ENCODE peak calls at places on chromosome 1, in five cellular contexts. C, P, W, D and F are unnamed samples.

GRCh38 chr1:20494609-20495311 is 8.8 kb upstream of the CAMK2N1 start:
- DNase-seq in C (no peak), P (no peak), W (peak; percentile 80), D (no peak), F (no peak)

GRCh38 chr1:178774263-178774662 is 49.2 kb downstream of the RALGPS2 start:
- DNase-seq in C (no peak), P (no peak), W (peak; percentile 61), D (peak; percentile 10), F (no peak)

GRCh38 chr1:85339089-85339488 is 62.7 kb upstream of the BCL10 start:
- DNase-seq in C (no peak), P (no peak), W (peak; percentile 71), D (no peak), F (no peak)

GRCh38 chr1:108955881-108956280 is 7.4 kb downstream of the CLCC1 start:
- DNase-seq in C (no peak), P (no peak), W (no peak), D (no peak), F (no peak)

GRCh38 chr1:172826096-172826741 is 167.3 kb downstream of the FASLG start:
- DNase-seq in C (no peak), P (peak; percentile 23), W (peak; percentile 92), D (no peak), F (no peak)

GRCh38 chr1:203627819-203628184 is 1.2 kb downstream of the ATP2B4 start:
- DNase-seq in C (no peak), P (no peak), W (peak; percentile 47), D (no peak), F (peak; percentile 19)

GRCh38 chr1:54640863-54641836 is at the start of gene MROH7:
- DNase-seq in C (peak; percentile 68), P (no peak), W (no peak), D (no peak), F (no peak)

GRCh38 chr1:143735764-143736461 is 235.9 kb downstream of the FAM72C start:
- DNase-seq in C (no peak), P (no peak), W (no peak), D (no peak), F (no peak)

GRCh38 chr1:54721719-54722118 is 6.1 kb downstream of the TTC4 start:
- DNase-seq in C (no peak), P (no peak), W (no peak), D (no peak), F (no peak)

GRCh38 chr1:71081697-71082080 is 854 bp upstream of the ZRANB2 start:
- DNase-seq in C (peak; percentile 80), P (peak; percentile 6), W (peak; percentile 12), D (no peak), F (peak; percentile 67)

GRCh38 chr1:235078927-235079381 is 49.7 kb downstream of the TOMM20 start:
- DNase-seq in C (no peak), P (no peak), W (peak; percentile 40), D (peak; percentile 36), F (no peak)

GRCh38 chr1:9293241-9293511 is 482 bp downstream of the SPSB1 start:
- DNase-seq in C (no peak), P (no peak), W (no peak), D (no peak), F (no peak)

GRCh38 chr1:196409586-196409985 is 198.7 kb downstream of the KCNT2 start:
- DNase-seq in C (no peak), P (no peak), W (no peak), D (no peak), F (no peak)

GRCh38 chr1:219732814-219733491 is 120.0 kb upstream of the ZC3H11B start:
- DNase-seq in C (no peak), P (no peak), W (no peak), D (no peak), F (no peak)

GRCh38 chr1:155085504-155086181 is 7.0 kb downstream of the EFNA3 start:
- DNase-seq in C (peak; percentile 96), P (peak; percentile 65), W (peak; percentile 25), D (no peak), F (peak; percentile 45)

GRCh38 chr1:147769107-147769506 is 8.7 kb upstream of the GJA5 start:
- DNase-seq in C (no peak), P (no peak), W (peak; percentile 42), D (no peak), F (no peak)

GRCh38 chr1:63894627-63895256 is 120.9 kb downstream of the ROR1 start:
- DNase-seq in C (no peak), P (no peak), W (no peak), D (no peak), F (no peak)

GRCh38 chr1:217568200-217568599 is 62.7 kb downstream of the GPATCH2 start:
- DNase-seq in C (no peak), P (no peak), W (no peak), D (no peak), F (no peak)

GRCh38 chr1:51897699-51898031 is 19.1 kb upstream of the NRDC start:
- DNase-seq in C (no peak), P (no peak), W (peak; percentile 81), D (no peak), F (no peak)

GRCh38 chr1:27552911-27553420 is 51.0 kb downstream of the AHDC1 start:
- DNase-seq in C (no peak), P (no peak), W (no peak), D (no peak), F (no peak)

GRCh38 chr1:11967028-11967547 is 13.2 kb upstream of the MFN2 start:
- DNase-seq in C (no peak), P (no peak), W (peak; percentile 57), D (peak; percentile 63), F (no peak)

GRCh38 chr1:8343464-8344001 is 25.6 kb downstream of the SLC45A1 start:
- DNase-seq in C (peak; percentile 94), P (peak; percentile 51), W (peak; percentile 96), D (no peak), F (no peak)

GRCh38 chr1:66182551-66183178 is 351.3 kb upstream of the SGIP1 start:
- DNase-seq in C (no peak), P (no peak), W (peak; percentile 82), D (no peak), F (no peak)

GRCh38 chr1:230310381-230311163 is 115.6 kb downstream of the PGBD5 start:
- DNase-seq in C (peak; percentile 92), P (peak; percentile 72), W (peak; percentile 85), D (peak; percentile 85), F (peak; percentile 79)

GRCh38 chr1:16046865-16047264 is 3.3 kb downstream of the CLCNKB start:
- DNase-seq in C (no peak), P (no peak), W (peak; percentile 22), D (no peak), F (no peak)

GRCh38 chr1:204524986-204525385 is 8.8 kb downstream of the MDM4 start:
- DNase-seq in C (no peak), P (no peak), W (no peak), D (no peak), F (no peak)

GRCh38 chr1:159315381-159315780 is 13.2 kb downstream of the FCER1A start:
- DNase-seq in C (no peak), P (no peak), W (no peak), D (no peak), F (no peak)

GRCh38 chr1:222233441-222234180 is 314.3 kb downstream of the HHIPL2 start:
- DNase-seq in C (no peak), P (no peak), W (peak; percentile 68), D (no peak), F (no peak)

GRCh38 chr1:4081806-4082645 is 182.0 kb upstream of the C1orf174 start:
- DNase-seq in C (peak; percentile 70), P (no peak), W (no peak), D (no peak), F (no peak)

GRCh38 chr1:78650114-78650513 is 483 bp downstream of the IFI44 start:
- DNase-seq in C (no peak), P (no peak), W (peak; percentile 15), D (no peak), F (no peak)

GRCh38 chr1:189429610-189430009 is 1048.1 kb downstream of the BRINP3 start:
- DNase-seq in C (no peak), P (no peak), W (peak; percentile 61), D (peak; percentile 15), F (peak; percentile 20)

GRCh38 chr1:84769636-84770035 is 79.4 kb upstream of the SSX2IP start:
- DNase-seq in C (no peak), P (no peak), W (no peak), D (no peak), F (no peak)

GRCh38 chr1:39387452-39387851 is 104.0 kb upstream of the BMP8A start:
- DNase-seq in C (no peak), P (no peak), W (peak; percentile 82), D (no peak), F (no peak)

GRCh38 chr1:238647877-238648276 is 738.5 kb upstream of the CHRM3 start:
- DNase-seq in C (no peak), P (no peak), W (peak; percentile 97), D (no peak), F (no peak)

GRCh38 chr1:235442788-235443429 is 61.3 kb downstream of the B3GALNT2 start:
- DNase-seq in C (no peak), P (no peak), W (peak; percentile 67), D (no peak), F (no peak)

GRCh38 chr1:47514229-47514628 is 76.4 kb downstream of the FOXD2 start:
- DNase-seq in C (peak; percentile 39), P (no peak), W (no peak), D (no peak), F (no peak)

GRCh38 chr1:115815694-115816093 is 25.2 kb downstream of the NHLH2 start:
- DNase-seq in C (no peak), P (no peak), W (no peak), D (no peak), F (no peak)

GRCh38 chr1:227794813-227795183 is 20.7 kb upstream of the PRSS38 start:
- DNase-seq in C (peak; percentile 83), P (no peak), W (no peak), D (no peak), F (no peak)

GRCh38 chr1:20080441-20081330 is 10.7 kb downstream of the PLA2G5 start:
- DNase-seq in C (no peak), P (no peak), W (no peak), D (peak; percentile 36), F (no peak)

GRCh38 chr1:23530750-23531651 is at the start of gene E2F2:
- DNase-seq in C (peak; percentile 97), P (peak; percentile 76), W (peak; percentile 91), D (peak; percentile 95), F (peak; percentile 77)
- TF ChIP-seq CTCF in C (no peak), P (peak; percentile 7), W (no peak), D (peak; percentile 28), F (no peak)

GRCh38 chr1:1374861-1375662 is at the start of gene AURKAIP1:
- DNase-seq in C (peak; percentile 99), P (peak; percentile 99), W (peak; percentile 100), D (peak; percentile 99), F (peak; percentile 97)
- TF ChIP-seq CTCF in C (no peak), P (peak; percentile 47), W (no peak), D (peak; percentile 38), F (no peak)

DNA sequence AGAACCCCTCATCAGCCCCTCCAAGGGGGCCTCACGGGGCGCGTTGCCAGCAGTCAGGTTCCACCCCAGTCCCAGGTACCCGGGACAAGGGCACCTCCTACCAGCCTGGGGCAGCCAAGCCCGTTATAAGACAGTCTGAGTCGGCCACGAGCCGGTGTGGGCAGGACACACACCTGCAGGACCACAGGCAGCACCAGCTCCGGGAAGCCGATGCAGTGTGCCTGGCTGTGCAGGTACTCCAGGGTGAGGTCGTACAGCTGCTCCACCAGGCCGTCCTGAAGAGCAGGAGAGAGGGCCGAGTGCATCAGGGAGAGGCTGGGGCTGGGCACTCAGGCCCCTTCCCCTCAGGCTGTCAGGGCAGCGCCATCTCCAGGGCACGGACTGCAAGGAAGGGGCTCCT is 11.1 kb downstream of the NOC2L start:
- DNase-seq in C (no peak), P (no peak), W (no peak), D (no peak), F (no peak)
- TF ChIP-seq CTCF in C (no peak), P (no peak), W (no peak), D (no peak), F (no peak)

GRCh38 chr1:53114090-53114489 is 28.3 kb downstream of the SLC1A7 start:
- DNase-seq in C (no peak), P (no peak), W (no peak), D (no peak), F (no peak)
- TF ChIP-seq CTCF in C (no peak), P (no peak), W (no peak), D (no peak), F (no peak)